ENCODE peak calls at places on chromosomes 1 and 21, in five cellular contexts. A, Z, Q, U and X are unnamed samples.
A peak's percentile ranks its signal among the peaks of the same experiment; 100 is the strongest.

GRCh38 chr1:145895471-145895870 is 9.8 kb upstream of the ANKRD35 start:
- DNase-seq in Q (no peak), A (no peak), U (no peak), Z (no peak), X (no peak)

GRCh38 chr1:198377702-198378101 is 162.8 kb downstream of the ATP6V1G3 start:
- DNase-seq in A (no peak), Q (no peak), Z (no peak), U (no peak), X (no peak)

GRCh38 chr1:72439036-72439435 is 156.7 kb upstream of the NEGR1 start:
- DNase-seq in U (no peak), Q (no peak), A (no peak), Z (no peak), X (no peak)

GRCh38 chr1:59107916-59108315 is 189.0 kb upstream of the FGGY start:
- DNase-seq in A (no peak), Q (no peak), Z (no peak), U (no peak), X (no peak)

GRCh38 chr1:245294021-245294420 is 139.2 kb downstream of the KIF26B start:
- DNase-seq in Q (no peak), U (no peak), Z (no peak), A (no peak), X (no peak)

GRCh38 chr21:16124397-16125130 is 394.8 kb downstream of the USP25 start:
- DNase-seq in U (no peak), Q (no peak), Z (no peak), A (no peak), X (no peak)

GRCh38 chr1:2391034-2391384 is 345 bp downstream of the MORN1 start:
- DNase-seq in U (no peak), A (peak; percentile 47), Z (no peak), Q (no peak), X (peak; percentile 43)

GRCh38 chr1:43934279-43934985 is 831 bp downstream of the ARTN start:
- DNase-seq in Z (peak; percentile 67), Q (peak; percentile 68), A (peak; percentile 92), U (no peak), X (peak; percentile 75)

GRCh38 chr1:66732407-66733166 is 19.7 kb upstream of the DYNLT5 start:
- DNase-seq in A (no peak), U (no peak), Z (no peak), Q (no peak), X (no peak)

GRCh38 chr1:245788269-245788668 is 633.5 kb downstream of the KIF26B start:
- DNase-seq in U (no peak), Q (no peak), A (no peak), Z (no peak), X (no peak)

GRCh38 chr1:46804926-46805325 is 6.1 kb downstream of the CYP4B1 start:
- DNase-seq in Q (no peak), Z (no peak), U (no peak), A (no peak), X (no peak)

GRCh38 chr21:45981641-45982255 is at the start of gene COL6A1:
- DNase-seq in Q (no peak), U (no peak), Z (no peak), A (peak; percentile 58), X (peak; percentile 89)

DNA sequence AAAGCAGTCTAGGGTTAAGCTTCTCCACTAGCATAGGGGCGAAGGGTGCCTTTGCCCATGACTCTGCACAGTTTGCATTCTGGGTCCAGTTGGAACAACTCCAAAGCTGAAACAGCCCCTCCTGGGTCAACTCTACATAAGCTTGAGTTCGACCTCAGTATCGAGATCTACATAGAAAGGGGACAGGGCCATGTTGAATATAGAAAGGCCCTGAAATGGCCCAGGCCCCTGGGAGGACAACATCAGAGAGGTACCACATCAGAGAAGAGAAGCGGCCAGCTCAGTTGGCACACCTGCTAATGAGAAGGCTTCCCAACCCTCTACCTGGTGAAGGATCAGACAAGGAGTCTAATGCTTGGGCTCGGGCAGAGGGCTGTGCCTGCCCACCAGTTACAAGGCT is 1.6 kb downstream of the DENND2D start:
- DNase-seq in Q (no peak), A (no peak), Z (no peak), U (no peak), X (no peak)
- TF ChIP-seq SP1 in Q (no peak), A (no peak), Z (no peak), U (no peak), X (no peak)

GRCh38 chr1:205630241-205630640 is 1.6 kb downstream of the ELK4 start:
- DNase-seq in Z (no peak), U (no peak), Q (no peak), A (no peak), X (no peak)
- TF ChIP-seq SP1 in Z (no peak), U (no peak), Q (no peak), A (no peak), X (no peak)

GRCh38 chr1:36415661-36416346 is 18.1 kb upstream of the LSM10 start:
- DNase-seq in U (no peak), Z (no peak), A (no peak), Q (no peak), X (no peak)
- TF ChIP-seq SP1 in U (no peak), Z (no peak), A (no peak), Q (no peak), X (no peak)

DNA sequence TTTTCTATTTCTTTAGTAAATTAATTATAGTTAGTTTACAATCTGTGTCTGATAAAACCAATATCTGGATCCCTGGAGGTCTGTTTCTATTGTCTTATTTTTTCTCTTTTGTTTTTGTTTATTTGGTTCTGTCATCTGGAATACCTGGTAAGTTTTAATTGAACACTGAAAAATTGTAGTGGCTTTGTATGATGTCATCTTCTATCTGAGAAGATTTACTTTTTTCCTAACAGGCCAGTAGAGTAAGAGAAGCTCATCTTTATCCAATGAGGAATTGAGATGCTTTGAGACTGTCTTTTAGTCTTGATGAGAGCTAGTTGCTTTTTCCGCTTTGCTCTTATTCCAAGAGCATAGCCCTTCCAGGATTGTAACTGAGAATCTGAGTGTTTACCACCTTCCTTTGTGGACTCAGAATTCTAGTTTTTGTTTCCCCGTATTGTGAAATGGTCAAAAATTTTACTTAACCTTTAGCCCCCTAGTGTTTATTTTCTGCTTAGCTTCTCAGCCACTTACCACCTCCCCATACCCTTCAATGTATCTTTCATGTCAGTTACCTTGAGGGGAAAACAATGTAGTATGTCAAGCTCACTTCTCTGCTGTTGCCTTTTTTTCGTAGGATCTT is 25.0 kb downstream of the PTGFRN start:
- DNase-seq in Z (no peak), Q (no peak), U (no peak), A (no peak), X (peak; percentile 25)
- TF ChIP-seq SP1 in Z (no peak), Q (no peak), U (no peak), A (no peak), X (no peak)

DNA sequence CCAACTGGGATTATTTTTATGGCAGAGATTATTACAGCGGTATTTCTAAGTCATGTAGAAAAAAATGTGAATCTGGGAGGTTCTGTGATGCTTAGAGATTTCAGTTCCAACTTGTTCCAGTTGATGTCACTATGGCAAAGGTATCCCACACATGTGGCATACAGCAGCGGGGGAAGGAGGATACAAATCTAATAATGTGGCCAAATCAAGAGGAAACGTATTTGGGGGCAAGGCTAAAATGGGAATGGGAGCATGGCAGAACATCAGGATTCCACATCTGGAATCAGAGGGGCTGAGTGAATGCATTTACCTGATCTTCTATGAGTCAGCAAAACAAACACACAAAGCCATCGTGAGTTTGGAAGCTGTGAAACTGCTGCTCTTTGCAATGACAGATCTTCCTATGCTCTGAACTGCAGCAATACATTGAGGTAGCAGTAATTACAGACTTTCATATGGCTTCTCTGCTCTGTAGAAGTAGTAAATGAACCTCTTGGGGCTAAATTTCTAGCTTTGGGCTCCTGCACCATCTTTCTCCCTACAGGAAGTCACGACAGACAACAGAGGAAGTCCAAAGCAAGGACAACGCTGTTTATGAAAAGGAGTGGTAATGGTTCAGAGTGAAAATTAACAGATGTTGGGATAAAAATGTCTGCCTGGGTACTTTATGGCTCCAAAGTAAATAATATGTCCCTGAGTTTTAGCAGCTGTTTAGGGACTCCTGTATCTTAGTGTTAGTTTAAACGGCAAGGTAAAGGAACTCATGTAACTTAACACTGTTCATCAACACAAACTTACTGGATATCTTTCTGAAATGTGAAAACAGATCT is 55.6 kb downstream of the GABPA start:
- DNase-seq in Q (peak; percentile 34), A (no peak), Z (no peak), U (no peak), X (peak; percentile 53)
- TF ChIP-seq SP1 in Q (no peak), A (no peak), Z (no peak), U (no peak), X (no peak)

DNA sequence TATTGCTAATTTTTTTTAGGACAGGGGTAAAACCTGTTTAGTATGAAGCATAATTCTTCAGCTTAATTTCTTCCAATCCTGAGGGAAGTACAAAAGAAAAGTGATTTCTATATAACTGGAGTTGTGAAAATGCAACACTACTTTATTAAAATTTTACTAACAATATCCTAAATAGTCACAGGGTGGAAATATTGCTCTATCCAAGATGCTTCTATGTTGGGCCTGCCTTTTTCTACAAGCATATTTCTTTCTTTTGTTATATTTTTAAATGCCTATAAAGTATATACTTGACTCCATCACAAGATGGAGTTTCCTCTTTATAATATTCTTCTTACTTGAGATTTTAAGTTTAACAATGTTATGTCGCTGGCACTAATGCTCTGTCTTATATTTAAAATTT is 37.9 kb downstream of the DTL start:
- DNase-seq in A (no peak), Q (no peak), U (no peak), Z (no peak), X (no peak)
- TF ChIP-seq SP1 in A (no peak), Q (no peak), U (no peak), Z (no peak), X (no peak)

GRCh38 chr1:22431965-22432364 is 19.7 kb upstream of the ZBTB40 start:
- DNase-seq in Z (no peak), Q (no peak), A (no peak), U (no peak), X (no peak)

GRCh38 chr1:22428672-22429071 is 23.0 kb upstream of the ZBTB40 start:
- DNase-seq in Q (peak; percentile 69), A (no peak), Z (no peak), U (peak; percentile 46), X (peak; percentile 66)
- TF ChIP-seq SP1 in Q (peak; percentile 83), A (no peak), Z (peak; percentile 72), U (no peak), X (no peak)

GRCh38 chr21:33943293-33943692 is 27.7 kb upstream of the ATP5PO start:
- DNase-seq in A (no peak), U (no peak), Q (no peak), Z (no peak), X (no peak)
- TF ChIP-seq SP1 in A (no peak), U (no peak), Q (no peak), Z (no peak), X (no peak)

GRCh38 chr1:3831689-3832088 is 25.3 kb downstream of the CEP104 start:
- DNase-seq in U (no peak), Q (no peak), A (no peak), Z (no peak), X (no peak)
- TF ChIP-seq SP1 in U (no peak), Q (no peak), A (no peak), Z (no peak), X (no peak)

DNA sequence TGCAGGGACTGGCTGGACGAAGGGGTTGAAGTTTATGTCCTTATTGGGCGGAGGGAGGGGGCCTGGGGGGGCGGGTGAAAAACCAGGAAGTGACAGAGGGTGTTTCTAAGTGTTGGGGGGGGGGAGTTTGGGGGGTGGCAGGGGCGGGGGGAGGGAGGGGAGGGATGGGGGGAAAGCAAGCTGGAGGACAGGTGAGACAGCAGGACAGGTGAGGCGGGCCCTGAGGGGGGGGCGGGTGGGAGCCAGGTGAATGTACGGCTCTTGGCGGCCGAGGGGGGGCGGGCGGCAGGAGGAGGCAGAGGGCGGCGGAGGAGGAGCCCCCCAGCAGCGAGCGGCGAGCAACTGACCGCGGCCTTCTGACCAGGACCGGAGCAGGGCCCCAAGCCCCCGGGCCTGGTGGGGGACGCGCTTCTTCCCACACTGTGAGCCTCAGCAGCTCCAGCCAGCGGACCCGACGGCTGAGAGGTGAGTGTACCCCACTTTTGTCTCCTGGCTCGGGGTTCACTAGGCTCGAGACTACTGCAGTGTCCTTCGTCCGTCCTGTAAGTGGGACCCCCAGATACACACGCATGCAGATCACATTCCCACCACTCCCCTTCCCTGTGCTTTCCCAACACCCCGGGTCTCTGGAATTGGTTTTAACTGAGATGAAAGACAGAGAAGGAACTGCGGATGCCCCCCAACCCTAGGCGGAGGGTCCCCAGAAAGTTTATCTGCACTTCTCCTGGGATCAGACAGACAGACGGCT is at the start of gene ZBTB7B:
- DNase-seq in U (no peak), A (peak; percentile 42), Z (no peak), Q (no peak), X (no peak)
- TF ChIP-seq SP1 in U (no peak), A (no peak), Z (no peak), Q (no peak), X (no peak)